ENCODE peak calls at places on chromosomes 13 and 19, in four cellular contexts. Q is cardiac fibroblast, E is thoracic aorta, A is stomach. P is an unnamed sample.

GRCh38 chr19:1232652-1233360 is 5.0 kb downstream of the CBARP start:
- DNase-seq in Q (peak; percentile 72), E (no peak), A (peak; percentile 66), P (peak; percentile 69)

GRCh38 chr13:23871616-23872220 is 17.5 kb downstream of the MIPEP start:
- DNase-seq in Q (peak; percentile 69), E (no peak), A (no peak), P (peak; percentile 61)

GRCh38 chr19:44607049-44607448 is 6.3 kb upstream of the IGSF23 start:
- DNase-seq in Q (peak; percentile 58), E (no peak), A (no peak), P (peak; percentile 69)

GRCh38 chr19:36258028-36258875 is 43.3 kb downstream of the ZNF146 start:
- DNase-seq in Q (no peak), E (no peak), A (no peak), P (no peak)

GRCh38 chr19:39969266-39969665 is 1.7 kb upstream of the PSMC4 start:
- DNase-seq in Q (no peak), E (no peak), A (peak; percentile 40), P (no peak)

GRCh38 chr13:107767119-107767518 is 448.2 kb downstream of the LIG4 start:
- DNase-seq in Q (no peak), E (no peak), A (no peak), P (no peak)

GRCh38 chr13:44879452-44880058 is 109.7 kb downstream of the NUFIP1 start:
- DNase-seq in Q (peak; percentile 77), E (no peak), A (no peak), P (peak; percentile 78)

GRCh38 chr19:24140099-24140498 is 53.1 kb downstream of the ZNF254 start:
- DNase-seq in Q (peak; percentile 53), E (no peak), A (no peak), P (peak; percentile 95)

GRCh38 chr13:111906306-111906705 is 160.6 kb upstream of the SOX1 start:
- DNase-seq in Q (no peak), E (no peak), A (no peak), P (no peak)

GRCh38 chr19:49200238-49200862 is 42.8 kb downstream of the TRPM4 start:
- DNase-seq in Q (peak; percentile 15), E (no peak), A (no peak), P (no peak)

GRCh38 chr19:39405261-39405912 is 1.3 kb upstream of the ZFP36 start:
- DNase-seq in Q (no peak), E (no peak), A (no peak), P (no peak)

GRCh38 chr13:98773053-98773452 is 20.6 kb upstream of the SLC15A1 start:
- DNase-seq in Q (no peak), E (no peak), A (no peak), P (no peak)

GRCh38 chr19:18793144-18794028 is 2.3 kb upstream of the COMP start:
- DNase-seq in Q (no peak), E (no peak), A (no peak), P (no peak)

GRCh38 chr19:4025317-4025716 is 17.8 kb downstream of the PIAS4 start:
- DNase-seq in Q (no peak), E (no peak), A (no peak), P (no peak)

GRCh38 chr13:92804926-92805325 is 421.7 kb upstream of the GPC6 start:
- DNase-seq in Q (no peak), E (no peak), A (no peak), P (no peak)

GRCh38 chr19:17618919-17619318 is 63.5 kb downstream of the COLGALT1 start:
- DNase-seq in Q (no peak), E (no peak), A (no peak), P (no peak)

GRCh38 chr13:50244913-50245574 is 229.8 kb downstream of the KCNRG start:
- DNase-seq in Q (peak; percentile 50), E (peak; percentile 12), A (peak; percentile 36), P (peak; percentile 60)

GRCh38 chr13:34207334-34207733 is 389.4 kb downstream of the RFC3 start:
- DNase-seq in Q (peak; percentile 92), E (no peak), A (no peak), P (peak; percentile 91)

GRCh38 chr13:31045621-31046081 is 113.2 kb downstream of the TEX26 start:
- DNase-seq in Q (peak; percentile 95), E (peak; percentile 9), A (peak; percentile 69), P (peak; percentile 96)

GRCh38 chr19:44596428-44597130 is 16.8 kb upstream of the IGSF23 start:
- DNase-seq in Q (no peak), E (no peak), A (peak; percentile 37), P (no peak)

GRCh38 chr13:30610311-30610710 is 7.4 kb upstream of the USPL1 start:
- DNase-seq in Q (no peak), E (no peak), A (no peak), P (no peak)

GRCh38 chr13:105037064-105037463 is 1498.4 kb downstream of the EFNB2 start:
- DNase-seq in Q (no peak), E (no peak), A (no peak), P (no peak)

GRCh38 chr13:94329277-94329676 is 150.2 kb downstream of the DCT start:
- DNase-seq in Q (peak; percentile 76), E (no peak), A (no peak), P (peak; percentile 73)

GRCh38 chr19:55640577-55641375 is at the start of gene ZNF580:
- DNase-seq in Q (peak; percentile 91), E (no peak), A (peak; percentile 63), P (peak; percentile 86)

GRCh38 chr19:27824108-27824507 is 1388.8 kb downstream of the UQCRFS1 start:
- DNase-seq in Q (no peak), E (no peak), A (no peak), P (no peak)

GRCh38 chr19:58477130-58477529 is 978 bp downstream of the ZNF446 start:
- DNase-seq in Q (no peak), E (no peak), A (no peak), P (no peak)

GRCh38 chr13:24563087-24563486 is 50.5 kb upstream of the PARP4 start:
- DNase-seq in Q (no peak), E (no peak), A (no peak), P (no peak)

GRCh38 chr19:39557791-39558622 is 18.0 kb upstream of the EID2 start:
- DNase-seq in Q (no peak), E (no peak), A (no peak), P (no peak)

GRCh38 chr19:50377051-50377441 is 789 bp downstream of the NR1H2 start:
- DNase-seq in Q (no peak), E (no peak), A (peak; percentile 53), P (peak; percentile 19)

GRCh38 chr13:46341112-46341711 is 45.8 kb downstream of the RUBCNL start:
- DNase-seq in Q (peak; percentile 37), E (no peak), A (no peak), P (peak; percentile 58)

GRCh38 chr13:44142911-44143665 is 230.5 kb upstream of the SERP2 start:
- DNase-seq in Q (no peak), E (no peak), A (no peak), P (peak; percentile 31)

GRCh38 chr19:584240-585001 is 5.3 kb upstream of the HCN2 start:
- DNase-seq in Q (peak; percentile 61), E (no peak), A (peak; percentile 56), P (peak; percentile 47)

GRCh38 chr19:10543420-10544241 is at the start of gene ATG4D:
- DNase-seq in Q (peak; percentile 74), E (no peak), A (peak; percentile 96), P (peak; percentile 62)

GRCh38 chr13:63910406-63910957 is 2494.8 kb upstream of the PCDH20 start:
- DNase-seq in Q (peak; percentile 22), E (no peak), A (no peak), P (peak; percentile 38)

DNA sequence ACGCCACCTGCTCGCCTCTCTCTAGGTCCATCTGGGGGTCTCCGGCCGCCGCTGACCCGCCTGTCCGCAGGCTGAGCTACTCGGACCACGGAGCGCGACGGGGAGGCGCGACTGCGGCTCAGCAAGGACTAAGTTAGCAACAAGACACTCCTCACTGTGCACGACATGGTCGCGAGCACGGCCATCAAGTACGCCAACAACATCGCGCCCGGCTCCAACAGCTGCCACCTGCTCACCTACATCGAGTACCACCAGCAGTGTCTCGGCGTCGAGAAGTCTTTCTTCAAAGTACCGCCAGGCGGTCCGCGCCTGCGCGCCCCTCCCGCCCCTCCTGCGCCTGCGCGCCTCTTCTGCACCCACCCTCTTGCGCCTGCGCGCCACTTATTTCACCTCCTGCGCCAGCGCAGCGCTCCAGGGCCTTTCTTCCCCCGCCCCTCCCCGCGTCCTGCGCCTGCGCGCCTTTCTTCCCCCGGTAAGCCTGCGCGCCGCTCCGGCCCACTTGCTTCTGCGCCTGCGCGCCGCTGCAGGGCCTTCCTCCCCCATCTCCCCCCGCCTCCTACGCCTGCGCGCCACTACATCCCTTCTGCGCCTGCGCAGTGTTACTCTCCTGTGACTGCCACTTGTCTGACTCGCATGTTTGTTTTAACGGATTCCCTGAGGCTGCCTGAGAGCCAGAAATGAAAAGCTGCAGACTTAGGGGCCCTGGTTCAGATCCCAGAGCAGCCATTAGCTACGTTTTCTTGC is 63.9 kb downstream of the ACSBG2 start:
- DNase-seq in Q (peak; percentile 99), E (peak; percentile 96), A (peak; percentile 100), P (peak; percentile 99)
- TF ChIP-seq CTCF in Q (peak; percentile 41), E (peak; percentile 53), A (no peak), P (peak; percentile 21)

DNA sequence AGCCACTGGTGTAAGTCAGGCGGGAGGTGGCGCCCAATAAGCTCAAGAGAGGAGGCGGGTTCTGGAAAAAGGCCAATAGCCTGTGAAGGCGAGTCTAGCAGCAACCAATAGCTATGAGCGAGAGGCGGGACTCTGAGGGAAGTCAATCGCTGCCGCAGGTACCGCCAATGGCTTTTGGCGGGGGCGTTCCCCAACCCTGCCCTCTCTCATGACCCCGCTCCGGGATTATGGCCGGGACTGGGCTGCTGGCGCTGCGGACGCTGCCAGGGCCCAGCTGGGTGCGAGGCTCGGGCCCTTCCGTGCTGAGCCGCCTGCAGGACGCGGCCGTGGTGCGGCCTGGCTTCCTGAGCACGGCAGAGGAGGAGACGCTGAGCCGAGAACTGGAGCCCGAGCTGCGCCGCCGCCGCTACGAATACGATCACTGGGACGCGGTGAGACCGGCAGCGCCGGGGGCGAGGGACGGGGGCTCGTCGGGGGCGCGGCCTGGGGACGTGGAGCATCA is at the start of gene ALKBH7:
- DNase-seq in Q (peak; percentile 100), E (peak; percentile 100), A (peak; percentile 99), P (peak; percentile 100)
- H3K4me3 ChIP-seq in Q (peak within 1 kb of the TSS; percentile 59), E (peak within 1 kb of the TSS; percentile 100), A (peak within 1 kb of the TSS; percentile 71), P (peak within 1 kb of the TSS; percentile 79)

DNA sequence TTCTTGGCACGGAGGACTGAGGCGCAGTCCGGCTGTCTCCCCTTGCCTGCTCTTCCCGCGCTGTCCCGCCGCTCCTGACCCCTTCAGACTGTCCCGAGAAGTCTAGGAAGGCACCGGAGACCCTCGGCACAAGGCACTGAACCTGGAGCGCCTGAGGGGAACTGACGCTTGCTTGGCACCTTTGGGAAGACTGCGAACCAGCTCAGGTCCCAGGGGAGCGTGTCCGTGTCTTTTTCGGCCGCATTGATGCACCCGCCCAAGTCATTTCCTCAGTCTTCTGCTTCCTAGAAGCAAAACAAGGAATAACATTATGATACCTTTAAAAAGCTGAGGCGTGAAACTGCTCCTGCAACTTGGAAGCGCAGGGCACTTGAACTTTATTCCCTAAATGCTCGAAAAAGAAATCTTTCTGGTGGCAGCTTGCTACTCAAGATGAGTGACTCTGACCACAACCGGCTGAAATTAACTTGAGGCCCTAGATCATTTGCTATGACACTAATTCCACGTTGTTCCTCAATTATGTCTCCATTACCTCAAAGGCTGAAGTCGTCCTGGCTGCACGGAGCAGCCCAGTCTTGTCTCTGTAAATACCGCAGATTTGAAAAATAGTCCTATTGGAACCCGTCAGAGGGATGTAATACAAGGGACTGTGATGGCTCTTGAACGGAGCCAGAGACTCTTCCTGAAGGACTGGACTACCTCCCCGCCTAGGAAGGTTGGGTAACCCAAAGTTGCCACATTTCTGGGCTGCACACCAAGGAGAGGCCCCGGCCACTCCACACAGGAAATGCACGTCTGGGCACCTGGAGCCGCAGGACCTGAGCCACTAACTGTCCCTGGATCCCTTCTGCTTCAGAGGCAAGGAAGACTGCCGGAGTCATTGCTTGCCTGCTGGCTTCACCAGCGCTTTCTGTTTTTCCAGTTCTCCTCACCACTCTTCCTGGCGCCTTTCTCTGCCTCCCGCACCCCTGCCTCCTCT is 947 bp upstream of the FLT1 start:
- DNase-seq in Q (no peak), E (no peak), A (no peak), P (peak; percentile 39)
- TF ChIP-seq CTCF in Q (no peak), E (no peak), A (no peak), P (no peak)

GRCh38 chr13:83765796-83766195 is 116.5 kb downstream of the SLITRK1 start:
- DNase-seq in Q (no peak), E (no peak), A (no peak), P (no peak)
- H3K4me3 ChIP-seq in Q (no peak overlapping the region), E (no peak overlapping the region), A (no peak overlapping the region), P (no peak overlapping the region)